ENCODE peak calls at places on chromosomes 13 and 19, in eight cellular contexts. One of them, this sample, is unnamed.
A peak's percentile ranks its signal among the peaks of the same experiment; 100 is the strongest.

GRCh38 chr19:13018037-13018914 is 23.0 kb downstream of the NFIX start:
- DNase-seq in EH: peak; percentile 42
- DNase-seq in stimulated activated CD8-positive, alpha-beta memory T cell treated with anti-CD3 and anti-CD28 coated beads, Interleukin-15, amount 100 ng/mL, for 24 hours: no peak
- DNase-seq in neural crest cell: no peak
- DNase-seq in left ventricle myocardium inferior: peak; percentile 79
- DNase-seq in activated CD4-positive, alpha-beta T cell treated with anti-CD3 and anti-CD28 coated beads, Interleukin-2, amount 50 U/mL, for 1 hour: no peak
- DNase-seq in activated T-cell treated with anti-CD3 and anti-CD28 coated beads for 24 hours: no peak
- DNase-seq in NCI-H187: no peak
- DNase-seq in this sample: no peak

GRCh38 chr19:17073869-17074627 is 1.2 kb downstream of the HAUS8 start:
- DNase-seq in EH: peak; percentile 23
- DNase-seq in stimulated activated CD8-positive, alpha-beta memory T cell treated with anti-CD3 and anti-CD28 coated beads, Interleukin-15, amount 100 ng/mL, for 24 hours: no peak
- DNase-seq in neural crest cell: no peak
- DNase-seq in left ventricle myocardium inferior: no peak
- DNase-seq in activated CD4-positive, alpha-beta T cell treated with anti-CD3 and anti-CD28 coated beads, Interleukin-2, amount 50 U/mL, for 1 hour: no peak
- DNase-seq in activated T-cell treated with anti-CD3 and anti-CD28 coated beads for 24 hours: no peak
- DNase-seq in NCI-H187: no peak
- DNase-seq in this sample: no peak

GRCh38 chr19:34504809-34505291 is 23.3 kb downstream of the WTIP start:
- DNase-seq in EH: no peak
- DNase-seq in stimulated activated CD8-positive, alpha-beta memory T cell treated with anti-CD3 and anti-CD28 coated beads, Interleukin-15, amount 100 ng/mL, for 24 hours: no peak
- DNase-seq in neural crest cell: no peak
- DNase-seq in left ventricle myocardium inferior: no peak
- DNase-seq in activated CD4-positive, alpha-beta T cell treated with anti-CD3 and anti-CD28 coated beads, Interleukin-2, amount 50 U/mL, for 1 hour: no peak
- DNase-seq in activated T-cell treated with anti-CD3 and anti-CD28 coated beads for 24 hours: no peak
- DNase-seq in NCI-H187: no peak
- DNase-seq in this sample: no peak

GRCh38 chr19:15101479-15102082 is 5.6 kb upstream of the SYDE1 start:
- DNase-seq in EH: peak; percentile 65
- DNase-seq in stimulated activated CD8-positive, alpha-beta memory T cell treated with anti-CD3 and anti-CD28 coated beads, Interleukin-15, amount 100 ng/mL, for 24 hours: no peak
- DNase-seq in neural crest cell: peak; percentile 44
- DNase-seq in left ventricle myocardium inferior: no peak
- DNase-seq in activated CD4-positive, alpha-beta T cell treated with anti-CD3 and anti-CD28 coated beads, Interleukin-2, amount 50 U/mL, for 1 hour: peak; percentile 53
- DNase-seq in activated T-cell treated with anti-CD3 and anti-CD28 coated beads for 24 hours: peak; percentile 48
- DNase-seq in NCI-H187: no peak
- DNase-seq in this sample: peak; percentile 37

GRCh38 chr19:15166700-15167099 is 34.1 kb downstream of the NOTCH3 start:
- DNase-seq in EH: peak; percentile 40
- DNase-seq in stimulated activated CD8-positive, alpha-beta memory T cell treated with anti-CD3 and anti-CD28 coated beads, Interleukin-15, amount 100 ng/mL, for 24 hours: no peak
- DNase-seq in neural crest cell: no peak
- DNase-seq in left ventricle myocardium inferior: no peak
- DNase-seq in activated CD4-positive, alpha-beta T cell treated with anti-CD3 and anti-CD28 coated beads, Interleukin-2, amount 50 U/mL, for 1 hour: no peak
- DNase-seq in activated T-cell treated with anti-CD3 and anti-CD28 coated beads for 24 hours: no peak
- DNase-seq in NCI-H187: no peak
- DNase-seq in this sample: no peak

GRCh38 chr13:37495046-37495445 is 103.5 kb downstream of the POSTN start:
- DNase-seq in EH: peak; percentile 73
- DNase-seq in stimulated activated CD8-positive, alpha-beta memory T cell treated with anti-CD3 and anti-CD28 coated beads, Interleukin-15, amount 100 ng/mL, for 24 hours: no peak
- DNase-seq in neural crest cell: no peak
- DNase-seq in left ventricle myocardium inferior: no peak
- DNase-seq in activated CD4-positive, alpha-beta T cell treated with anti-CD3 and anti-CD28 coated beads, Interleukin-2, amount 50 U/mL, for 1 hour: no peak
- DNase-seq in activated T-cell treated with anti-CD3 and anti-CD28 coated beads for 24 hours: no peak
- DNase-seq in NCI-H187: no peak
- DNase-seq in this sample: no peak

GRCh38 chr19:24033962-24034342 is 53.0 kb upstream of the ZNF254 start:
- DNase-seq in EH: peak; percentile 79
- DNase-seq in stimulated activated CD8-positive, alpha-beta memory T cell treated with anti-CD3 and anti-CD28 coated beads, Interleukin-15, amount 100 ng/mL, for 24 hours: peak; percentile 1
- DNase-seq in neural crest cell: peak; percentile 20
- DNase-seq in left ventricle myocardium inferior: peak; percentile 30
- DNase-seq in activated CD4-positive, alpha-beta T cell treated with anti-CD3 and anti-CD28 coated beads, Interleukin-2, amount 50 U/mL, for 1 hour: peak; percentile 18
- DNase-seq in activated T-cell treated with anti-CD3 and anti-CD28 coated beads for 24 hours: peak; percentile 6
- DNase-seq in NCI-H187: peak; percentile 4
- DNase-seq in this sample: peak; percentile 19

GRCh38 chr13:97369269-97369893 is 64.6 kb upstream of the RAP2A start:
- DNase-seq in EH: peak; percentile 30
- DNase-seq in stimulated activated CD8-positive, alpha-beta memory T cell treated with anti-CD3 and anti-CD28 coated beads, Interleukin-15, amount 100 ng/mL, for 24 hours: no peak
- DNase-seq in neural crest cell: no peak
- DNase-seq in left ventricle myocardium inferior: no peak
- DNase-seq in activated CD4-positive, alpha-beta T cell treated with anti-CD3 and anti-CD28 coated beads, Interleukin-2, amount 50 U/mL, for 1 hour: no peak
- DNase-seq in activated T-cell treated with anti-CD3 and anti-CD28 coated beads for 24 hours: no peak
- DNase-seq in NCI-H187: no peak
- DNase-seq in this sample: no peak

GRCh38 chr13:99657848-99658265 is 156.6 kb downstream of the TM9SF2 start:
- DNase-seq in EH: peak; percentile 24
- DNase-seq in stimulated activated CD8-positive, alpha-beta memory T cell treated with anti-CD3 and anti-CD28 coated beads, Interleukin-15, amount 100 ng/mL, for 24 hours: no peak
- DNase-seq in neural crest cell: peak; percentile 41
- DNase-seq in left ventricle myocardium inferior: peak; percentile 31
- DNase-seq in activated CD4-positive, alpha-beta T cell treated with anti-CD3 and anti-CD28 coated beads, Interleukin-2, amount 50 U/mL, for 1 hour: peak; percentile 9
- DNase-seq in activated T-cell treated with anti-CD3 and anti-CD28 coated beads for 24 hours: peak; percentile 10
- DNase-seq in NCI-H187: no peak
- DNase-seq in this sample: no peak

GRCh38 chr19:18441804-18442788 is 4.2 kb upstream of the ISYNA1 start:
- DNase-seq in EH: no peak
- DNase-seq in stimulated activated CD8-positive, alpha-beta memory T cell treated with anti-CD3 and anti-CD28 coated beads, Interleukin-15, amount 100 ng/mL, for 24 hours: no peak
- DNase-seq in neural crest cell: no peak
- DNase-seq in left ventricle myocardium inferior: no peak
- DNase-seq in activated CD4-positive, alpha-beta T cell treated with anti-CD3 and anti-CD28 coated beads, Interleukin-2, amount 50 U/mL, for 1 hour: no peak
- DNase-seq in activated T-cell treated with anti-CD3 and anti-CD28 coated beads for 24 hours: no peak
- DNase-seq in NCI-H187: no peak
- DNase-seq in this sample: no peak

GRCh38 chr13:44364601-44365000 is 9.0 kb upstream of the SERP2 start:
- DNase-seq in EH: peak; percentile 80
- DNase-seq in stimulated activated CD8-positive, alpha-beta memory T cell treated with anti-CD3 and anti-CD28 coated beads, Interleukin-15, amount 100 ng/mL, for 24 hours: no peak
- DNase-seq in neural crest cell: no peak
- DNase-seq in left ventricle myocardium inferior: no peak
- DNase-seq in activated CD4-positive, alpha-beta T cell treated with anti-CD3 and anti-CD28 coated beads, Interleukin-2, amount 50 U/mL, for 1 hour: no peak
- DNase-seq in activated T-cell treated with anti-CD3 and anti-CD28 coated beads for 24 hours: no peak
- DNase-seq in NCI-H187: no peak
- DNase-seq in this sample: no peak

GRCh38 chr13:111974065-111974640 is 92.8 kb upstream of the SOX1 start:
- DNase-seq in EH: no peak
- DNase-seq in stimulated activated CD8-positive, alpha-beta memory T cell treated with anti-CD3 and anti-CD28 coated beads, Interleukin-15, amount 100 ng/mL, for 24 hours: no peak
- DNase-seq in neural crest cell: no peak
- DNase-seq in left ventricle myocardium inferior: no peak
- DNase-seq in activated CD4-positive, alpha-beta T cell treated with anti-CD3 and anti-CD28 coated beads, Interleukin-2, amount 50 U/mL, for 1 hour: no peak
- DNase-seq in activated T-cell treated with anti-CD3 and anti-CD28 coated beads for 24 hours: no peak
- DNase-seq in NCI-H187: no peak
- DNase-seq in this sample: no peak

GRCh38 chr13:111916201-111916600 is 150.7 kb upstream of the SOX1 start:
- DNase-seq in EH: no peak
- DNase-seq in stimulated activated CD8-positive, alpha-beta memory T cell treated with anti-CD3 and anti-CD28 coated beads, Interleukin-15, amount 100 ng/mL, for 24 hours: no peak
- DNase-seq in neural crest cell: no peak
- DNase-seq in left ventricle myocardium inferior: no peak
- DNase-seq in activated CD4-positive, alpha-beta T cell treated with anti-CD3 and anti-CD28 coated beads, Interleukin-2, amount 50 U/mL, for 1 hour: no peak
- DNase-seq in activated T-cell treated with anti-CD3 and anti-CD28 coated beads for 24 hours: no peak
- DNase-seq in NCI-H187: no peak
- DNase-seq in this sample: no peak

GRCh38 chr13:46103037-46103436 is 1.8 kb downstream of the CPB2 start:
- DNase-seq in EH: no peak
- DNase-seq in stimulated activated CD8-positive, alpha-beta memory T cell treated with anti-CD3 and anti-CD28 coated beads, Interleukin-15, amount 100 ng/mL, for 24 hours: no peak
- DNase-seq in neural crest cell: no peak
- DNase-seq in left ventricle myocardium inferior: no peak
- DNase-seq in activated CD4-positive, alpha-beta T cell treated with anti-CD3 and anti-CD28 coated beads, Interleukin-2, amount 50 U/mL, for 1 hour: no peak
- DNase-seq in activated T-cell treated with anti-CD3 and anti-CD28 coated beads for 24 hours: no peak
- DNase-seq in NCI-H187: no peak
- DNase-seq in this sample: no peak

GRCh38 chr19:32403291-32403995 is 2.1 kb upstream of the DPY19L3 start:
- DNase-seq in EH: no peak
- DNase-seq in stimulated activated CD8-positive, alpha-beta memory T cell treated with anti-CD3 and anti-CD28 coated beads, Interleukin-15, amount 100 ng/mL, for 24 hours: no peak
- DNase-seq in neural crest cell: no peak
- DNase-seq in left ventricle myocardium inferior: no peak
- DNase-seq in activated CD4-positive, alpha-beta T cell treated with anti-CD3 and anti-CD28 coated beads, Interleukin-2, amount 50 U/mL, for 1 hour: no peak
- DNase-seq in activated T-cell treated with anti-CD3 and anti-CD28 coated beads for 24 hours: no peak
- DNase-seq in NCI-H187: no peak
- DNase-seq in this sample: no peak

GRCh38 chr19:15456871-15457700 is 7.3 kb downstream of the RASAL3 start:
- DNase-seq in EH: no peak
- DNase-seq in stimulated activated CD8-positive, alpha-beta memory T cell treated with anti-CD3 and anti-CD28 coated beads, Interleukin-15, amount 100 ng/mL, for 24 hours: no peak
- DNase-seq in neural crest cell: no peak
- DNase-seq in left ventricle myocardium inferior: no peak
- DNase-seq in activated CD4-positive, alpha-beta T cell treated with anti-CD3 and anti-CD28 coated beads, Interleukin-2, amount 50 U/mL, for 1 hour: no peak
- DNase-seq in activated T-cell treated with anti-CD3 and anti-CD28 coated beads for 24 hours: no peak
- DNase-seq in NCI-H187: peak; percentile 4
- DNase-seq in this sample: no peak

GRCh38 chr19:46604781-46605355 is 3.7 kb downstream of the CALM3 start:
- DNase-seq in EH: no peak
- DNase-seq in stimulated activated CD8-positive, alpha-beta memory T cell treated with anti-CD3 and anti-CD28 coated beads, Interleukin-15, amount 100 ng/mL, for 24 hours: no peak
- DNase-seq in neural crest cell: no peak
- DNase-seq in left ventricle myocardium inferior: no peak
- DNase-seq in activated CD4-positive, alpha-beta T cell treated with anti-CD3 and anti-CD28 coated beads, Interleukin-2, amount 50 U/mL, for 1 hour: no peak
- DNase-seq in activated T-cell treated with anti-CD3 and anti-CD28 coated beads for 24 hours: no peak
- DNase-seq in NCI-H187: no peak
- DNase-seq in this sample: no peak

This sample was measured in germinal center.